ENCODE peak calls at places on chromosomes 1 and 21, in nine cellular contexts. P is NCI-H1930; F is NCI-H1105; K is heart right ventricle; O is activated T-helper 2 cell treated with anti-CD3 and anti-CD28 coated beads, Interferon-gamma antibody, Interleukin-2, Interleukin-4, amounts not matched to agents 10 μg/mL and 5 μg/mL and 100 μg/mL, durations not matched to agents 14 hours and 24 hours and 36 hours; R is stimulated activated CD8-positive, alpha-beta memory T cell treated with anti-CD3 and anti-CD28 coated beads, Interleukin-4, amount 100 ng/mL, for 4 hours; X is left lung; S is gastrocnemius medialis; L is H9. I is an unnamed sample.

GRCh38 chr21:38303300-38303699 is 46.5 kb downstream of the KCNJ15 start:
- DNase-seq in X (no peak), L (no peak), O (no peak), F (no peak), R (no peak), S (peak; percentile 61), K (no peak), P (no peak), I (no peak)

GRCh38 chr1:179127163-179127895 is 45.5 kb downstream of the TOR3A start:
- DNase-seq in F (no peak), R (no peak), P (no peak), K (no peak), S (no peak), X (no peak), O (no peak), L (no peak), I (no peak)

GRCh38 chr1:211951856-211952255 is 83.5 kb downstream of the INTS7 start:
- DNase-seq in P (no peak), O (no peak), L (no peak), K (no peak), F (no peak), X (no peak), R (no peak), S (no peak), I (no peak)

GRCh38 chr1:77401384-77401783 is 119.6 kb downstream of the AK5 start:
- DNase-seq in R (no peak), O (no peak), L (no peak), S (no peak), F (no peak), K (no peak), P (no peak), X (no peak), I (no peak)

GRCh38 chr1:160629286-160630210 is 17.3 kb downstream of the SLAMF1 start:
- DNase-seq in X (peak; percentile 69), F (no peak), L (no peak), S (peak; percentile 34), R (no peak), K (peak; percentile 31), P (no peak), O (peak; percentile 73), I (no peak)

GRCh38 chr1:25590096-25590824 is 26.3 kb upstream of the MAN1C1 start:
- DNase-seq in P (no peak), S (no peak), O (no peak), X (no peak), K (peak; percentile 36), R (no peak), L (no peak), F (no peak), I (no peak)

GRCh38 chr1:23567996-23568607 is 8.8 kb upstream of the ID3 start:
- DNase-seq in X (peak; percentile 76), S (no peak), P (no peak), K (peak; percentile 54), R (no peak), O (no peak), F (no peak), L (peak; percentile 38), I (peak; percentile 83)

GRCh38 chr21:38938343-38938742 is 132.6 kb downstream of the ETS2 start:
- DNase-seq in K (no peak), R (no peak), L (no peak), F (peak; percentile 31), O (peak; percentile 70), X (no peak), P (no peak), S (no peak), I (peak; percentile 61)

GRCh38 chr1:2242814-2243725 is 15.0 kb downstream of the SKI start:
- DNase-seq in S (peak; percentile 42), K (no peak), X (no peak), P (no peak), F (no peak), O (no peak), L (peak; percentile 25), R (no peak), I (no peak)

GRCh38 chr1:1967879-1968278 is 35.7 kb downstream of the CFAP74 start:
- DNase-seq in K (no peak), P (no peak), S (no peak), X (no peak), F (no peak), O (no peak), L (no peak), R (no peak), I (no peak)

GRCh38 chr1:20481643-20482498 is 4.1 kb downstream of the CAMK2N1 start:
- DNase-seq in P (no peak), O (no peak), S (no peak), F (no peak), R (no peak), K (no peak), X (no peak), L (no peak), I (no peak)

GRCh38 chr1:207825296-207825695 is 73.4 kb downstream of the CD46 start:
- DNase-seq in R (no peak), O (no peak), F (no peak), S (peak; percentile 30), X (no peak), K (no peak), P (no peak), L (no peak), I (no peak)

I was measured in endodermal cell.